ENCODE peak calls at places on chromosomes 13 and 19, in four cellular contexts. G is K562, Y is HepG2, A is GM12878. B is an unnamed sample.
A peak's percentile ranks its signal among the peaks of the same experiment; 100 is the strongest.

GRCh38 chr13:105587786-105588185 is 947.7 kb downstream of the EFNB2 start:
- DNase-seq in Y (no peak), A (no peak), G (no peak), B (no peak)

GRCh38 chr19:5623397-5624153 is 692 bp downstream of the SAFB start:
- DNase-seq in G (peak; percentile 47), A (no peak), Y (no peak), B (no peak)

GRCh38 chr19:10543059-10543419 is 665 bp upstream of the ATG4D start:
- DNase-seq in Y (no peak), A (no peak), G (no peak), B (no peak)

GRCh38 chr19:47680858-47681332 is 32.3 kb upstream of the EHD2 start:
- DNase-seq in G (no peak), Y (no peak), A (no peak), B (no peak)

GRCh38 chr13:113669871-113670341 is 2.9 kb downstream of the GRK1 start:
- DNase-seq in Y (no peak), G (no peak), A (no peak), B (peak; percentile 14)

GRCh38 chr13:84553252-84553651 is 671.0 kb upstream of the SLITRK1 start:
- DNase-seq in G (no peak), Y (no peak), A (no peak), B (no peak)

GRCh38 chr19:53772943-53773342 is 51.2 kb downstream of the NLRP12 start:
- DNase-seq in A (no peak), Y (peak; percentile 67), G (peak; percentile 38), B (peak; percentile 78)

GRCh38 chr13:100633461-100633860 is 41.1 kb downstream of the TMTC4 start:
- DNase-seq in A (no peak), Y (peak; percentile 6), G (no peak), B (no peak)

GRCh38 chr13:102355251-102355650 is 46.6 kb downstream of the FGF14 start:
- DNase-seq in A (no peak), Y (no peak), G (no peak), B (no peak)

GRCh38 chr13:72403396-72404010 is 323.9 kb downstream of the MZT1 start:
- DNase-seq in Y (no peak), A (no peak), G (no peak), B (no peak)

GRCh38 chr19:41427647-41428480 is 690 bp upstream of the B3GNT8 start:
- DNase-seq in Y (no peak), A (no peak), G (peak; percentile 73), B (peak; percentile 39)

GRCh38 chr13:99958402-99959126 is 13.0 kb downstream of the ZIC5 start:
- DNase-seq in A (no peak), Y (no peak), G (no peak), B (peak; percentile 60)

DNA sequence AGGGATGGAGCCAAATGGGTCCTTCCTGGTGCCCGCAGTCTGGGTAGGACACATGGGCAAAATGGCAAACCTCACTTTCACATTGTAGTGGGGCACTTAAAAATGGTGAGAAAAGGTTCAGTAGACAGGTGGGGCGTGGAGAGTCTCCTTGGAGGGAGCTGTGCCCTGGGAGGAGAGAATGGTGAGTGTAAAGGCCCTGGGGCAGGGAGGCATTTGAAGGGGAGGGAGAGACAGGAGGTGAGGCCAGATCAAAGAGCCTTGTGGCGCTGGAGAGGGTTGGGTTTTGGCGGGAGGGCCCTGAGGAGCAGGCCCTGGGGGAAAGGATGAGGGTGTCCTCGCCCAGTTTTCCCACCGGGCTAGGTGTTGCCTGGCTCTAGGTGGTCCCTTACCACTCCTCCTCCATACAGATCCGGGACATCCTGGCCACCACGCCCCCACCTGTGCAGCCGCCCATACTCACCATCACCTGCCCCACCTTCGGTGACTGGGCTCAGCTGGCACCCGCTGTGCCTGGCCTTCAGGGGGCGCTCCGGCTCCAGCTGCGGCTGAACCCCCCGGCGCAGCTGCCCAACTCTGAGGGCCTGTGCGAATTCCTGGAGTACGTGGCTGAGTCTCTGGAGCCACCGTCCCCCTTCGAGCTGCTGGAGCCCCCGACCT is 6.3 kb downstream of the MAP1S start:
- DNase-seq in A (no peak), G (peak; percentile 57), Y (no peak), B (peak; percentile 77)
- TF ChIP-seq TCF7 in A (no peak), G (no peak), Y (no peak), B (no peak)

GRCh38 chr13:26964278-26965057 is 203.9 kb upstream of the GPR12 start:
- DNase-seq in A (no peak), Y (no peak), G (no peak), B (no peak)

GRCh38 chr13:26967119-26968038 is 204.2 kb downstream of the USP12 start:
- DNase-seq in G (no peak), A (no peak), Y (no peak), B (no peak)

GRCh38 chr13:26965058-26965380 is 204.4 kb upstream of the GPR12 start:
- DNase-seq in A (no peak), Y (no peak), G (no peak), B (no peak)

GRCh38 chr13:26968431-26969335 is 202.9 kb downstream of the USP12 start:
- DNase-seq in G (no peak), A (no peak), Y (peak; percentile 94), B (no peak)

GRCh38 chr13:26965976-26966375 is 205.4 kb upstream of the GPR12 start:
- DNase-seq in G (no peak), A (no peak), Y (no peak), B (no peak)
- TF ChIP-seq NR2C2 in G (no peak), A (no peak), Y (no peak), B (no peak)

DNA sequence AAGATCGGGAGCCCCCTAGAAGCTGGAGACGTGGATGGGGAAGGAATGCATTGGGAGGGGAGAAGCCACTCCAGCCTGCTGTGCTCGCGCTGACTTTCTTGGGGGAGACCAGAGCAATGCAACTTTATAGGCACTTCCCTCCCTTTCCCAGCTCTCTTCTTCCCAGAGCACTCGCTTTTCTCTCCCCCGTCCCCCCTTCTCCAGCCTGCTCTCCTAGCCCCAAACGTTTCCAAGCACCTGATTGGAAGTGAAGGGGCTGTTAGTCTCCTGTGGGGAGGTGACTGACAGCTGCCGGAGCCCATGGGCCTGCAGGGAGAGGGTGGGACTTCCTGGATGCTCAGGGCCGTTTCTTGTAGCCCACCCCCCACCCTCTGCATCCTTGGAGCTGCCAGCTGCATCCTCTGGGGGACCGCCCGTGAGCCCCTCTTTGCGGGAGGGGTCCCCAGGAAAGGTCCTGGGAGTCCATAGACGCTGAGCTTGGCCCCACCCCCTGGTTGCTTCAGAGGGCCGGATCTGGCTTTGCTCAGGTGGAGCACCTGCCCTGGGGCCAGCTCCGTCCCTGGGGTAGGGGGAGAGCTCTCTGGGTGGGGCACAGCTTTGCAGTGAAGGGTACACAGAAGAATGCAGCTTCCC is 2.5 kb downstream of the HDGFL2 start:
- DNase-seq in G (peak; percentile 53), Y (no peak), A (no peak), B (peak; percentile 83)
- TF ChIP-seq TCF7 in G (no peak), Y (no peak), A (no peak), B (no peak)

DNA sequence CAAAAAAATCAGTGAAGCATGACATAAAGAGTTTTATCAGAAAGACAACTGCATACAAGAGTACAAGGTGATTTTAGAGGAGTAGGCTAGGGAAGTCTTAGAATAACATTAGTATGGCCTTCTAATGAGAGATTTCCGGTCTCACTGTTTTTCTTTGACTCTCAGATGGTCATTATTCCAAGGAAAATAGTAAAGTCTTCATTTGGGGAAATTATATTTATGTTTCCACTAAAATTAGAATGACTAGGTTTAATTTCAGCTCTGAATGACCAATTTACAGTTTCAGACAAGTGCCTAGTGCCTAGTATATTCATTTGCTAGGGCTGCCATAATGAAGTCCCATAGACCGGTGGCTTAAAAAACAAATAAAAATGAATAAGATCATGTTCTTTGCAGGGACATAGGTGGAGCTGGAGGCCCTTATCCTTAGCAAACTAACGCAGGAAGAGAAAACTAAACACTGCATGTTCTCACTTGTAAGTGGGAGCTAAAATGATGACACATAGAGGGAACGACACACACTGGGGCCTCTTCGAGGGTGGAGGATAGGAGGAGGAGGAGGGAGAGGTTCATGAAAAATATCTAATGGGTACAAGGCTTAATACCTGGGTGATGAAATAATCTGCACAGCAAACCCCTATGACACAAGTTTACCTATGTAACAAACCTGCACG is 303.1 kb downstream of the PCDH9 start:
- DNase-seq in A (no peak), Y (no peak), G (no peak), B (no peak)
- TF ChIP-seq NR2C2 in A (no peak), Y (no peak), G (no peak), B (no peak)

DNA sequence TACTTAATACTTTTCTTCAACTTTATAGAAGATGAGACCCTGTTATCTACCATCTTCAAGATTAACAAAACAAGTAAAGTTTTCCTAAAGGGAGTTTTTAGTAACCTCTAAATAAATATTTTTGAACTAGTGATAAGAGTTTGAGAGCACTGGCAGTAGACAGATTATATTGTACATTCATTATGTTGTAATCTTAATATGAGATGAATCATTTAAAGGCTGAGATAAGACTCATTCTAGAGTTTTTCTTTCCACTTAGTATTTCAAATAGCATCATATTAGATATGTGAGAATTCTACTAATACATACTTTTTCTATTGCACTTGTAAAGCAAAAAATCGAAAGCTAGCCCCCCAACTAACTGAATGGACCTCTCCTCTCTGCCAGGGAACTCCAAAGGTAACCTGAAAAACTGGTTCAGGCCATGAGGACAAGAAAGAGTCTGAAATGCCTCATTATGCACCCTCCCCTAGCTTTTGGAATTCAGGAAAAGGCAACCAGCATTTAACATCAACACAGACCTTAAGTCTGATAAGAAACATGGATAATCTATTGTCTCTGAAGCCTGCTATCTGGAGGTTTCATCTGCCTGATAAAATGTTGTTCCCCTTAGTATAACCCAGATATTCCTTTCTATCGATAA is 875.4 kb upstream of the SLC10A2 start:
- DNase-seq in A (no peak), Y (no peak), G (no peak), B (no peak)
- TF ChIP-seq TCF7 in A (no peak), Y (no peak), G (no peak), B (no peak)

DNA sequence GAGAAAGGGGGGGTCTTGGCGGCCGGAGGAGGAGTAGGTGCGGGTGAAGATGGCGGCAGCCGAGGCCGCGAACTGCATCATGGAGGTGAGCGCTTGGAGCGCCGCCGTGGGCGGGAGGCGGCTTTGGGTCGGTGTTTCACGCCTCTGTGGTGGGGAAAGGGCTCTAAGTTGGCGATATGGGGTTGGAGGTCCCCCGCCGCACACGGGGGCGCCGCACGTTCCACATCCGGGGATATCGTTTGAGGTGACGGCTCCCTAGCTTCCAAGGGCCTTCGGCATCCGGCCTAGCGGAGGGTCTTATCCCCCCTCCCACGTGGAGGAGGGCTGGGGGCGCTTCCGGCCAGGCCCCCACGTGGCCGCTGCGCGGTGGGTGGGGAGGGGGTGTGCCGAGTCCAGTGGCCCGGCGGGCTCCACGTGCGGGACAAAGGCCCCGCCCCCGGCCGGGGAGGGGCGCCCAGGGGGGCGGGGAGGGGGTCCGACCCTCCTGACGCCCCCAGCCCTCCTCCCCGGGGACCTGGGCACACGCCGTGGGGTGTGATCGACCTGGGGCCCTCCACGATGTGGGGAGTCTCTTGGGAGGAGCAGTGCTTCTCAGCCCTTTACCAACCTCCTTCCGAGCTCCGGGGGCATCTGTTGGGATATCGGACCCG is at the start of gene PRMT1:
- DNase-seq in Y (peak; percentile 35), A (no peak), G (peak; percentile 85), B (peak; percentile 63)
- TF ChIP-seq NR2C2 in Y (peak; percentile 3), A (no peak), G (peak; percentile 91), B (no peak)

GRCh38 chr13:50123515-50123861 is 108.2 kb downstream of the KCNRG start:
- DNase-seq in A (no peak), Y (no peak), G (no peak), B (no peak)
- TF ChIP-seq TCF7 in A (no peak), Y (no peak), G (no peak), B (no peak)

DNA sequence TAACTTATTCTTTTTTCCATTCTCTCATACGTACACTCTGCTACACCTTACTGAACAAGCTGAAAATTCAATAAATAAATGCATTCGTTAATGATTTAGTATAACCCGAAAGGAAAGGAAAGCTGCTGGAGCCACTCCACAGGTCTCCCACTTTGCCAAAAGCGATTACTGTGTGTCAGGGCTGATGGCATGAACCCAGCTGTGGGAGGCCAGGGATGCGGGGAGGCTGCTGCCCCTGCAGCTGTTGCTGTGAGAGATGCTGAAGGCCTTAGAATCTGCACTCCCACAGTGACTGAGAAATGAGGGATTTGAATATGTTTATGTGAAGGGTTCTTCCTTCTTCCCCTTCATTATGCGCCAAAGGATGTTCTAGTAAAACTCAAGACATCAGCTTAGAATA is 58.7 kb upstream of the NBEA start:
- DNase-seq in A (no peak), Y (no peak), G (no peak), B (no peak)
- TF ChIP-seq NR2C2 in A (no peak), Y (no peak), G (no peak), B (no peak)